ENCODE peak calls at places on chromosomes 5 and 9, in seven cellular contexts. F is adrenal gland, T is heart left ventricle, L is IMR-90, G is HCT116, Q is K562, S is breast epithelium. X is an unnamed sample. For H3K27me3, the result is how much of the 10 kb centered on the place peaks cover.

GRCh38 chr5:45774528-45774927 is 78.3 kb upstream of the HCN1 start:
- DNase-seq in S (no peak), F (no peak), T (no peak), G (no peak), L (no peak), Q (no peak), X (no peak)

GRCh38 chr9:124834586-124834985 is 18.7 kb upstream of the WDR38 start:
- DNase-seq in L (peak), F (no peak), Q (no peak), G (peak), S (no peak), T (no peak), X (no peak)

GRCh38 chr9:92896037-92896436 is 18.2 kb upstream of the ZNF484 start:
- DNase-seq in G (no peak), S (no peak), F (no peak), L (no peak), T (no peak), Q (no peak), X (no peak)

GRCh38 chr5:158436271-158437065 is 577.5 kb upstream of the CLINT1 start:
- DNase-seq in F (no peak), T (no peak), Q (no peak), L (no peak), G (no peak), S (no peak), X (no peak)

GRCh38 chr5:126462239-126463014 is 39.2 kb downstream of the GRAMD2B start:
- DNase-seq in F (peak), S (peak), L (peak), G (no peak), T (no peak), Q (no peak), X (peak)

GRCh38 chr5:144697847-144698262 is 527.2 kb downstream of the KCTD16 start:
- DNase-seq in L (peak), T (no peak), Q (no peak), S (no peak), F (no peak), G (no peak), X (no peak)

GRCh38 chr9:92439921-92440750 is 15.9 kb upstream of the OMD start:
- DNase-seq in G (no peak), S (no peak), F (no peak), L (peak), T (no peak), Q (no peak), X (no peak)

GRCh38 chr5:178538624-178539344 is 51.4 kb downstream of the COL23A1 start:
- DNase-seq in Q (no peak), T (no peak), F (no peak), L (no peak), G (no peak), S (no peak), X (no peak)

GRCh38 chr5:153520137-153520536 is 29.7 kb downstream of the GRIA1 start:
- DNase-seq in T (no peak), G (no peak), S (no peak), Q (no peak), L (no peak), F (no peak), X (no peak)

GRCh38 chr5:138643040-138643791 is 68.0 kb upstream of the HSPA9 start:
- DNase-seq in F (no peak), G (no peak), Q (no peak), S (no peak), T (no peak), L (no peak), X (no peak)

GRCh38 chr5:34833991-34834793 is 4.8 kb upstream of the TTC23L start:
- DNase-seq in F (no peak), Q (no peak), S (no peak), T (no peak), L (no peak), G (no peak), X (no peak)

GRCh38 chr5:174719211-174719610 is 5.2 kb upstream of the MSX2 start:
- DNase-seq in S (no peak), T (no peak), F (no peak), L (no peak), G (no peak), Q (no peak), X (no peak)
- H3K27me3 ChIP-seq in S (under half), T (half or more), F (half or more), L (half or more), G (under half), Q (under half), X (under half)

GRCh38 chr5:82272957-82273356 is 5.2 kb downstream of the RPS23 start:
- DNase-seq in G (no peak), L (no peak), T (no peak), Q (no peak), F (no peak), S (no peak), X (no peak)
- TF ChIP-seq POLR2A in G (no peak), L (no peak), T (no peak), Q (no peak), F (no peak), S (no peak), X (no peak)

GRCh38 chr9:127741831-127742434 is 6.8 kb upstream of the TOR2A start:
- DNase-seq in T (peak), Q (peak), G (peak), L (no peak), S (no peak), F (peak), X (peak)

GRCh38 chr9:127744407-127745110 is 9.5 kb upstream of the TOR2A start:
- DNase-seq in T (no peak), L (no peak), S (no peak), G (no peak), F (no peak), Q (no peak), X (no peak)

GRCh38 chr9:127739614-127740322 is 4.7 kb upstream of the TOR2A start:
- DNase-seq in L (no peak), G (no peak), S (no peak), Q (no peak), F (no peak), T (no peak), X (no peak)

GRCh38 chr9:127738666-127739065 is 3.6 kb upstream of the TOR2A start:
- DNase-seq in G (no peak), L (no peak), F (no peak), T (no peak), S (no peak), Q (no peak), X (no peak)

DNA sequence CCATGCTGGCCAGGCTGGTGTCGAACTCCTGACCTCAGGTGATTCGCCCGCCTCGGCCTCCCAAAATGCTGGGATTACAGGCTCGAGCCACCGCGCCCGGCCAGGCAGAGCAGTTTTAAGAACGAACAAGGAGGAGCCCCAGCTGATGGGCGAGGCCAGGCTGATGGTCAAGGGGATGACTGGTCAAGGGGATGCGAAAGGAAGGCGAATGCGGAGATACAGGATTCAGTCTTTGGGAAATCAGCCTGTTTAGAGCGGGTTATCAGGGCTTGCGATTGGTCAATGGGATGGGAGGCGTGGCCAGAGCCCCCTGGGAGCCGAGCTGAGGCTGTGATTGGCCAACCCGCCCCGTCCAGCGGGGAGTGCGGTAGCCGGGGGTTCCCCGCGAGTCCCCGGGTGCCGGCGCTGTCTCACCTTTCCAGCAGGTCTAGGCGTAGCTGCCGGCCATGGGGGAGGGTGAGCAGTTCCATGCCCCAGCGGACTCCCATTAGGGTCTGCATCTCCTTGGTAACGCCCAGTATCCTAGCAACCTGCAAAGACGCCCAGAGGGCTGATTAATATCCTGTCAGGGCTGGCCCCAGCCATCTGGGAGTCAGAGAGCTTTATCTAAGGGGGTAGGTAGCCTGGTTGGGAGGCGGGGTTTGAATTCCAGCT is 7.5 kb upstream of the TOR2A start:
- DNase-seq in F (peak), T (no peak), Q (peak), G (no peak), L (peak), S (no peak), X (no peak)
- H3K27ac ChIP-seq in F (peak), T (no peak), Q (no peak), G (no peak), L (no peak), S (no peak), X (no peak)

GRCh38 chr9:108664309-108665255 is 191.2 kb downstream of the ACTL7B start:
- DNase-seq in S (no peak), Q (no peak), T (no peak), G (no peak), L (no peak), F (no peak), X (peak)

GRCh38 chr9:108668191-108668940 is 187.4 kb downstream of the ACTL7B start:
- DNase-seq in T (no peak), S (no peak), L (no peak), Q (no peak), G (no peak), F (no peak), X (no peak)

GRCh38 chr9:108663381-108663876 is 192.4 kb downstream of the ACTL7B start:
- DNase-seq in F (no peak), Q (no peak), T (no peak), L (no peak), S (no peak), G (no peak), X (no peak)

GRCh38 chr9:108662935-108663334 is 192.9 kb downstream of the ACTL7B start:
- DNase-seq in S (no peak), L (no peak), F (no peak), G (no peak), T (no peak), Q (no peak), X (no peak)

GRCh38 chr9:108665856-108666784 is 189.7 kb downstream of the ACTL7B start:
- DNase-seq in T (no peak), L (peak), F (no peak), Q (no peak), S (no peak), G (no peak), X (no peak)
- H3K27me3 ChIP-seq in T (under half), L (under half), F (under half), Q (under half), S (under half), G (under half), X (under half)

DNA sequence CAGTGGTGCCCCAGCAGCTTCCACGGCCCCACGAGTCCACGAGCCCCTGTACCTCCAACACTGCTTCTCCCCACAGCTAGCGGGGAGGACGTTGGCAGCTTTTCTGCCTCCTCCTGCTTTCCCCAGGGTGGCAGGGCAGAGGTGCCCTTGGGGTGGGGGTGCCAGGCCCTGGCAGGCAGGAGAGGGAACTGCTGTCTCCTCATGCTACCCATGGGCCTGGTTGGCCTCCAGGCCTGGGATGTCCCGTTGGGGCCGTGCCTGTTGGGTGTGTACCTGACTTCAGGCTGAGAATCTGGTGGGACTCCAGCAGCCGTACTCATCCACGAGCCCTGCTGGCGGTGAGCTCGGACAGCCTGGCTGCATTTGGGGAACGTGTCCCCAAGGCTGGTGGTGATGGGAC is 27.3 kb downstream of the RXRA start:
- DNase-seq in Q (no peak), F (no peak), S (no peak), G (no peak), T (no peak), L (no peak), X (no peak)
- TF ChIP-seq POLR2A in Q (no peak), F (no peak), S (no peak), G (no peak), T (no peak), L (no peak), X (no peak)

DNA sequence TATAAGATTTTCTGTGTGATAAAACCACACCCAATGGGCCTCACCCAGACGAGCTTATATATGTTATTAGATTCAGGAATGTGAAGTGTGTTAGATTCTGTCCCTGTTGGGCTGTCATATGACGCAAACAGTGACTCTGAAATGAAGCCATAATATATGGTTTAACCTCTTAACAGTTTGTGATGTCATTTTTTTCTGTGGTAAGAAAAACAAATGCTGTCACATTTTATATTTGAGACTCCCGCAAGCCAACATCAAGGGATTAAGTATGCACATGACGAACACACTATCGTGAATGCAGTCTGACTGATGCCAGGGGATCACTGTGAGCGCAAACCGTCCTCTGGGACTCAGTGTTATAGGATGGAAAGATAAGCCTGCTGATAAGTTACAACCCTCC is 321.7 kb downstream of the SH3GL2 start:
- DNase-seq in L (peak), S (no peak), F (no peak), T (no peak), Q (no peak), G (no peak), X (no peak)
- H3K27ac ChIP-seq in L (no peak), S (no peak), F (no peak), T (no peak), Q (no peak), G (no peak), X (no peak)